ENCODE peak calls at places on chromosomes 3 and 15, in five cellular contexts. V is frontal cortex; L is lower leg skin; T is GM12878; D is activated CD4-positive, alpha-beta T cell treated with anti-CD3 and anti-CD28 coated beads, Interleukin-2, amount 50 U/mL, for 1 hour. H is an unnamed sample.

GRCh38 chr3:8610961-8611360 is 33.6 kb downstream of the SSUH2 start:
- DNase-seq in V (no peak), L (no peak), T (no peak), D (no peak), H (no peak)

GRCh38 chr3:23811117-23811487 is 5.3 kb downstream of the UBE2E1 start:
- DNase-seq in V (no peak), L (no peak), T (no peak), D (no peak), H (no peak)

GRCh38 chr3:43996379-43997301 is 245.0 kb upstream of the TOPAZ1 start:
- DNase-seq in V (no peak), L (no peak), T (no peak), D (no peak), H (no peak)

GRCh38 chr3:41653575-41654239 is 308.2 kb downstream of the ULK4 start:
- DNase-seq in V (no peak), L (no peak), T (no peak), D (no peak), H (no peak)

GRCh38 chr3:148642616-148643015 is 55.1 kb upstream of the AGTR1 start:
- DNase-seq in V (no peak), L (no peak), T (no peak), D (no peak), H (no peak)

GRCh38 chr15:91865903-91866302 is 12.4 kb downstream of the SLCO3A1 start:
- DNase-seq in V (no peak), L (no peak), T (no peak), D (no peak), H (no peak)

GRCh38 chr3:64975138-64975537 is 287.3 kb upstream of the ADAMTS9 start:
- DNase-seq in V (no peak), L (peak; percentile 77), T (no peak), D (no peak), H (no peak)

GRCh38 chr3:33071181-33071580 is 25.8 kb downstream of the GLB1 start:
- DNase-seq in V (no peak), L (no peak), T (no peak), D (no peak), H (no peak)

GRCh38 chr3:138474163-138474562 is 39.7 kb downstream of the ESYT3 start:
- DNase-seq in V (no peak), L (no peak), T (no peak), D (no peak), H (no peak)

GRCh38 chr3:179309225-179310109 is 13.4 kb upstream of the ZNF639 start:
- DNase-seq in V (no peak), L (no peak), T (no peak), D (no peak), H (no peak)

GRCh38 chr15:38696120-38696727 is 131.6 kb upstream of the RASGRP1 start:
- DNase-seq in V (no peak), L (no peak), T (no peak), D (peak; percentile 58), H (peak; percentile 5)

GRCh38 chr3:197802505-197803459 is 11.7 kb downstream of the LRCH3 start:
- DNase-seq in V (no peak), L (no peak), T (no peak), D (no peak), H (no peak)

GRCh38 chr3:13236774-13237173 is 163.5 kb upstream of the IQSEC1 start:
- DNase-seq in V (no peak), L (no peak), T (no peak), D (no peak), H (no peak)

GRCh38 chr15:64105113-64105704 is 9.4 kb downstream of the SNX1 start:
- DNase-seq in V (no peak), L (peak; percentile 61), T (no peak), D (no peak), H (no peak)

GRCh38 chr3:126850370-126851085 is 132.4 kb upstream of the PLXNA1 start:
- DNase-seq in V (no peak), L (no peak), T (no peak), D (no peak), H (no peak)